ENCODE peak calls at places on chromosomes 6 and 20, in seven cellular contexts. C, G, B, E, J, H and K are unnamed samples.

GRCh38 chr6:4958624-4959023 is 45.2 kb downstream of the RPP40 start:
- DNase-seq in B (no peak), H (no peak), J (no peak), G (no peak), E (no peak), C (no peak), K (no peak)

GRCh38 chr6:133778414-133778813 is 110.5 kb upstream of the TCF21 start:
- DNase-seq in E (no peak), G (no peak), J (no peak), C (no peak), H (no peak), B (no peak), K (no peak)

GRCh38 chr6:13492357-13492756 is 5.0 kb upstream of the GFOD1 start:
- DNase-seq in H (no peak), B (no peak), J (no peak), C (no peak), E (no peak), G (no peak), K (no peak)

GRCh38 chr6:160261991-160262718 is 3.5 kb upstream of the SLC22A2 start:
- DNase-seq in G (no peak), E (no peak), B (peak), C (no peak), H (no peak), J (no peak), K (no peak)

GRCh38 chr20:40763646-40764295 is 74.7 kb upstream of the MAFB start:
- DNase-seq in H (no peak), J (no peak), C (no peak), B (peak), G (no peak), E (peak), K (no peak)

GRCh38 chr6:7542878-7543394 is 1.5 kb downstream of the DSP start:
- DNase-seq in C (peak), J (no peak), H (peak), G (no peak), E (no peak), B (peak), K (peak)

GRCh38 chr6:19327246-19327645 is 509.9 kb upstream of the ID4 start:
- DNase-seq in J (no peak), E (no peak), B (no peak), G (no peak), H (peak), C (no peak), K (no peak)

GRCh38 chr6:32947552-32948465 is 5.1 kb downstream of the HLA-DMA start:
- DNase-seq in G (peak), C (peak), J (no peak), H (peak), E (peak), B (no peak), K (no peak)

GRCh38 chr20:9616455-9616805 is 102.0 kb downstream of the LAMP5 start:
- DNase-seq in E (no peak), J (no peak), B (no peak), H (no peak), C (no peak), G (no peak), K (no peak)

GRCh38 chr20:6384368-6384767 is 261.5 kb upstream of the FERMT1 start:
- DNase-seq in E (no peak), G (no peak), B (no peak), C (no peak), H (no peak), J (no peak), K (no peak)

GRCh38 chr6:106069478-106069877 is 16.7 kb upstream of the PRDM1 start:
- DNase-seq in G (no peak), C (no peak), H (peak), J (no peak), B (no peak), E (peak), K (no peak)

GRCh38 chr6:30888472-30889137 is 4.3 kb downstream of the DDR1 start:
- DNase-seq in E (no peak), B (no peak), G (no peak), C (no peak), H (no peak), J (no peak), K (no peak)

GRCh38 chr6:169957351-169957963 is 206.0 kb downstream of the ERMARD start:
- DNase-seq in E (no peak), H (no peak), G (no peak), C (no peak), J (no peak), B (no peak), K (no peak)

GRCh38 chr6:90328004-90328403 is 31.4 kb upstream of the BACH2 start:
- DNase-seq in G (no peak), J (no peak), B (no peak), C (no peak), E (no peak), H (peak), K (no peak)

GRCh38 chr20:62812907-62813200 is 4.0 kb upstream of the COL9A3 start:
- DNase-seq in H (no peak), G (no peak), J (no peak), E (no peak), B (no peak), C (no peak), K (no peak)

GRCh38 chr6:90135672-90136071 is 161.0 kb downstream of the BACH2 start:
- DNase-seq in E (no peak), C (no peak), G (no peak), B (no peak), J (no peak), H (peak), K (no peak)

GRCh38 chr6:26183581-26184408 is 96.6 kb downstream of the HFE start:
- DNase-seq in C (peak), H (peak), G (no peak), B (peak), E (peak), J (peak), K (peak)

GRCh38 chr6:164107297-164107995 is 692.9 kb downstream of the QKI start:
- DNase-seq in B (no peak), E (no peak), C (no peak), J (no peak), G (no peak), H (no peak), K (no peak)

GRCh38 chr6:68651018-68651985 is 16.2 kb downstream of the ADGRB3 start:
- DNase-seq in E (no peak), H (no peak), G (no peak), C (no peak), J (no peak), B (no peak), K (no peak)

GRCh38 chr6:157649311-157650260 is 173.5 kb upstream of the SNX9 start:
- DNase-seq in J (no peak), E (peak), H (no peak), G (peak), B (no peak), C (no peak), K (no peak)

GRCh38 chr20:50844430-50845100 is 49.7 kb downstream of the BCAS4 start:
- DNase-seq in G (no peak), J (no peak), B (no peak), H (peak), C (no peak), E (no peak), K (no peak)

GRCh38 chr6:116127771-116128493 is 2.0 kb upstream of the COL10A1 start:
- DNase-seq in H (no peak), G (no peak), J (no peak), E (no peak), B (no peak), C (no peak), K (no peak)

GRCh38 chr6:145669627-145670034 is 65.7 kb downstream of the EPM2A start:
- DNase-seq in E (no peak), B (no peak), G (no peak), H (peak), J (no peak), C (no peak), K (no peak)

GRCh38 chr6:154245542-154245941 is 111.1 kb downstream of the IPCEF1 start:
- DNase-seq in E (no peak), B (no peak), J (no peak), C (no peak), H (no peak), G (no peak), K (no peak)